ENCODE peak calls at places on chromosomes 12 and 14, in five cellular contexts. A is BJ, F is brain microvascular endothelial cell, Y is NCI-H460, U is EL. C is an unnamed sample.

GRCh38 chr12:1046727-1047126 is 55.7 kb downstream of the ERC1 start:
- DNase-seq in U (no peak), A (no peak), Y (no peak), F (no peak), C (no peak)

GRCh38 chr14:101234588-101234937 is 326.7 kb upstream of the DIO3 start:
- DNase-seq in U (no peak), F (no peak), A (no peak), Y (no peak), C (no peak)

GRCh38 chr12:124114316-124114715 is 141.3 kb downstream of the ZNF664 start:
- DNase-seq in A (no peak), U (no peak), Y (no peak), F (no peak), C (no peak)

GRCh38 chr14:97426776-97427175 is 629.6 kb downstream of the VRK1 start:
- DNase-seq in A (no peak), U (no peak), Y (no peak), F (no peak), C (no peak)

GRCh38 chr14:48726080-48726642 is 860.0 kb downstream of the RPS29 start:
- DNase-seq in U (no peak), A (no peak), F (no peak), Y (no peak), C (no peak)

GRCh38 chr12:116577149-116577548 is 18.0 kb downstream of the MAP1LC3B2 start:
- DNase-seq in A (no peak), U (no peak), Y (no peak), F (no peak), C (no peak)

GRCh38 chr14:55188686-55189295 is 2.6 kb downstream of the DLGAP5 start:
- DNase-seq in F (no peak), U (no peak), Y (no peak), A (no peak), C (peak)

GRCh38 chr14:32417956-32418552 is 89.0 kb downstream of the AKAP6 start:
- DNase-seq in F (peak), U (peak), Y (peak), A (no peak), C (peak)

GRCh38 chr14:22650046-22650739 is 6.0 kb upstream of the OR6J1 start:
- DNase-seq in U (no peak), F (no peak), A (no peak), Y (no peak), C (no peak)

GRCh38 chr12:53005215-53005985 is 856 bp upstream of the EIF4B start:
- DNase-seq in F (peak), Y (no peak), A (no peak), U (no peak), C (no peak)

GRCh38 chr14:80313806-80314205 is 102.5 kb upstream of the DIO2 start:
- DNase-seq in F (no peak), A (peak), U (no peak), Y (no peak), C (no peak)

GRCh38 chr14:104512061-104512460 is 67.5 kb upstream of the C14orf180 start:
- DNase-seq in A (no peak), Y (no peak), U (no peak), F (no peak), C (no peak)

GRCh38 chr14:94171208-94171607 is 2.9 kb upstream of the PPP4R4 start:
- DNase-seq in F (no peak), U (peak), Y (no peak), A (no peak), C (peak)

GRCh38 chr12:124478416-124478815 is 89.0 kb downstream of the NCOR2 start:
- DNase-seq in A (no peak), U (no peak), Y (no peak), F (no peak), C (no peak)

GRCh38 chr12:16531623-16532022 is 74.3 kb downstream of the LMO3 start:
- DNase-seq in Y (no peak), U (no peak), A (no peak), F (no peak), C (no peak)